ENCODE peak calls at places on chromosomes 4 and X, in seven cellular contexts. G is trophoblast cell, A is AG04449, W is non-pigmented ciliary epithelial cell, K is stomach, N is cardiac muscle cell, I is NCI-H774. P is an unnamed sample.

GRCh38 chrX:143837010-143837409 is 46.9 kb upstream of the UBE2NL start:
- DNase-seq in G (no peak), A (no peak), W (no peak), K (no peak), N (no peak), I (no peak), P (no peak)

GRCh38 chrX:11754958-11755645 is 2.9 kb upstream of the MSL3 start:
- DNase-seq in G (no peak), A (no peak), W (no peak), K (no peak), N (no peak), I (no peak), P (no peak)

GRCh38 chr4:187387709-187388108 is 607.9 kb upstream of the ZFP42 start:
- DNase-seq in G (peak), A (no peak), W (no peak), K (no peak), N (peak), I (no peak), P (no peak)

GRCh38 chr4:138864961-138865720 is 150.4 kb upstream of the NOCT start:
- DNase-seq in G (no peak), A (no peak), W (no peak), K (peak), N (no peak), I (no peak), P (no peak)

GRCh38 chr4:54093609-54094240 is 6.2 kb upstream of the GSX2 start:
- DNase-seq in G (no peak), A (no peak), W (no peak), K (no peak), N (no peak), I (no peak), P (no peak)

GRCh38 chrX:109732319-109732779 is 708 bp downstream of the ACSL4 start:
- DNase-seq in G (peak), A (no peak), W (no peak), K (no peak), N (peak), I (no peak), P (no peak)

GRCh38 chrX:3811331-3812311 is 98.2 kb upstream of the PRKX start:
- DNase-seq in G (no peak), A (no peak), W (no peak), K (peak), N (peak), I (no peak), P (no peak)

GRCh38 chr4:30716158-30716557 is 4.0 kb upstream of the PCDH7 start:
- DNase-seq in G (peak), A (no peak), W (no peak), K (no peak), N (peak), I (no peak), P (no peak)

GRCh38 chr4:185638548-185639301 is 103.4 kb upstream of the PDLIM3 start:
- DNase-seq in G (no peak), A (no peak), W (no peak), K (no peak), N (peak), I (no peak), P (no peak)

GRCh38 chr4:93187892-93188291 is 640.7 kb upstream of the ATOH1 start:
- DNase-seq in G (peak), A (no peak), W (no peak), K (no peak), N (no peak), I (no peak), P (no peak)

GRCh38 chr4:56245547-56246229 is 141.6 kb downstream of the AASDH start:
- DNase-seq in G (no peak), A (no peak), W (no peak), K (no peak), N (peak), I (no peak), P (no peak)

GRCh38 chrX:38672646-38673045 is 111.3 kb downstream of the TSPAN7 start:
- DNase-seq in G (no peak), A (no peak), W (no peak), K (no peak), N (no peak), I (no peak), P (no peak)

GRCh38 chr4:121989715-121990114 is 37.9 kb upstream of the TRPC3 start:
- DNase-seq in G (peak), A (no peak), W (peak), K (no peak), N (peak), I (no peak), P (no peak)

GRCh38 chr4:156560701-156561100 is 410.9 kb downstream of the PDGFC start:
- DNase-seq in G (no peak), A (no peak), W (no peak), K (no peak), N (no peak), I (no peak), P (no peak)

GRCh38 chr4:174983128-174983750 is 65.1 kb downstream of the ADAM29 start:
- DNase-seq in G (no peak), A (no peak), W (no peak), K (no peak), N (no peak), I (no peak), P (no peak)

GRCh38 chr4:6960628-6961027 is 51.0 kb downstream of the TBC1D14 start:
- DNase-seq in G (no peak), A (no peak), W (no peak), K (no peak), N (no peak), I (no peak), P (no peak)

GRCh38 chrX:72306085-72306801 is 529 bp upstream of the CITED1 start:
- DNase-seq in G (no peak), A (no peak), W (no peak), K (no peak), N (no peak), I (no peak), P (no peak)

GRCh38 chr4:38359113-38359512 is 304.9 kb upstream of the KLF3 start:
- DNase-seq in G (no peak), A (no peak), W (no peak), K (no peak), N (no peak), I (no peak), P (no peak)

GRCh38 chrX:14936561-14936960 is 63.3 kb downstream of the MOSPD2 start:
- DNase-seq in G (peak), A (peak), W (no peak), K (no peak), N (peak), I (no peak), P (peak)

GRCh38 chr4:16026155-16026761 is 57.6 kb downstream of the PROM1 start:
- DNase-seq in G (peak), A (no peak), W (no peak), K (no peak), N (peak), I (peak), P (no peak)

GRCh38 chr4:135508006-135508714 is 1306.6 kb upstream of the PABPC4L start:
- DNase-seq in G (no peak), A (peak), W (peak), K (no peak), N (peak), I (no peak), P (peak)

GRCh38 chr4:103307479-103308042 is 109.4 kb upstream of the CENPE start:
- DNase-seq in G (peak), A (no peak), W (no peak), K (no peak), N (no peak), I (no peak), P (no peak)

GRCh38 chr4:169270810-169271691 is at the start of gene SH3RF1:
- DNase-seq in G (peak), A (no peak), W (no peak), K (peak), N (peak), I (peak), P (no peak)

GRCh38 chr4:161894493-161895167 is 269.2 kb downstream of the FSTL5 start:
- DNase-seq in G (no peak), A (no peak), W (no peak), K (no peak), N (no peak), I (no peak), P (no peak)

GRCh38 chr4:133152801-133153526 is 3.9 kb downstream of the PCDH10 start:
- DNase-seq in G (no peak), A (no peak), W (no peak), K (no peak), N (peak), I (no peak), P (no peak)

GRCh38 chr4:182916483-182917181 is 554 bp downstream of the DCTD start:
- DNase-seq in G (peak), A (no peak), W (peak), K (peak), N (peak), I (no peak), P (no peak)

GRCh38 chrX:150436200-150436599 is 73.1 kb downstream of the MAMLD1 start:
- DNase-seq in G (no peak), A (no peak), W (no peak), K (no peak), N (no peak), I (no peak), P (no peak)

GRCh38 chr4:88623097-88623496 is 30.8 kb downstream of the HERC3 start:
- DNase-seq in G (peak), A (peak), W (peak), K (no peak), N (peak), I (no peak), P (no peak)

GRCh38 chrX:100410901-100411801 is 1.1 kb upstream of the PCDH19 start:
- DNase-seq in G (no peak), A (no peak), W (no peak), K (no peak), N (no peak), I (no peak), P (no peak)

GRCh38 chr4:9904976-9905587 is 116.2 kb downstream of the SLC2A9 start:
- DNase-seq in G (peak), A (no peak), W (no peak), K (no peak), N (peak), I (no peak), P (peak)

GRCh38 chr4:147361726-147362125 is 119.2 kb upstream of the EDNRA start:
- DNase-seq in G (peak), A (no peak), W (peak), K (peak), N (peak), I (no peak), P (peak)

GRCh38 chr4:179989975-179990374 is 2253.2 kb upstream of the TENM3 start:
- DNase-seq in G (no peak), A (no peak), W (no peak), K (no peak), N (no peak), I (no peak), P (peak)

GRCh38 chr4:128858875-128859696 is 49.6 kb downstream of the JADE1 start:
- DNase-seq in G (peak), A (peak), W (peak), K (no peak), N (peak), I (no peak), P (no peak)

GRCh38 chr4:93646225-93646930 is 182.2 kb upstream of the ATOH1 start:
- DNase-seq in G (no peak), A (no peak), W (no peak), K (no peak), N (no peak), I (no peak), P (no peak)

GRCh38 chrX:96481831-96482230 is 202.8 kb upstream of the DIAPH2 start:
- DNase-seq in G (peak), A (no peak), W (no peak), K (no peak), N (no peak), I (no peak), P (no peak)

GRCh38 chr4:1983846-1984405 is 24.8 kb downstream of the NELFA start:
- DNase-seq in G (no peak), A (no peak), W (no peak), K (no peak), N (peak), I (no peak), P (no peak)

GRCh38 chrX:1807301-1807731 is 192.5 kb downstream of the ASMT start:
- DNase-seq in G (no peak), A (no peak), W (no peak), K (no peak), N (no peak), I (no peak), P (no peak)